ENCODE peak calls at places on chromosomes 5 and 9, in five cellular contexts. K, Y, O, S and F are unnamed samples.
A peak's percentile ranks its signal among the peaks of the same experiment; 100 is the strongest.

GRCh38 chr5:96151891-96152290 is 190.2 kb upstream of the ELL2 start:
- DNase-seq in Y (no peak), S (no peak), O (no peak), K (no peak), F (no peak)

GRCh38 chr9:136952876-136953770 is 1.1 kb downstream of the LCN12 start:
- DNase-seq in K (no peak), S (no peak), Y (no peak), O (no peak), F (no peak)

GRCh38 chr9:124263800-124264426 is 6.2 kb downstream of the NEK6 start:
- DNase-seq in O (no peak), S (no peak), Y (no peak), K (no peak), F (no peak)

GRCh38 chr5:132256783-132257130 is 739 bp upstream of the PDLIM4 start:
- DNase-seq in S (no peak), O (no peak), Y (no peak), K (no peak), F (no peak)

GRCh38 chr5:51411917-51412316 is 28.7 kb downstream of the ISL1 start:
- DNase-seq in S (no peak), K (no peak), Y (no peak), O (no peak), F (no peak)

GRCh38 chr5:154757647-154758406 is 2.6 kb downstream of the LARP1 start:
- DNase-seq in O (no peak), Y (no peak), S (no peak), K (peak; percentile 57), F (no peak)

GRCh38 chr9:79256691-79257213 is 315.0 kb upstream of the TLE4 start:
- DNase-seq in O (no peak), S (no peak), K (peak; percentile 99), Y (peak; percentile 53), F (no peak)

GRCh38 chr9:114424126-114424525 is 36.3 kb upstream of the AKNA start:
- DNase-seq in K (no peak), Y (no peak), O (peak; percentile 54), S (no peak), F (no peak)

GRCh38 chr5:68478306-68479091 is 262.9 kb downstream of the PIK3R1 start:
- DNase-seq in S (no peak), O (no peak), K (peak; percentile 62), Y (peak; percentile 11), F (no peak)

GRCh38 chr5:142262683-142263082 is 62.1 kb downstream of the SPRY4 start:
- DNase-seq in K (no peak), Y (no peak), S (no peak), O (no peak), F (no peak)

GRCh38 chr5:60184599-60184998 is 291.1 kb upstream of the PDE4D start:
- DNase-seq in Y (no peak), K (peak; percentile 63), S (no peak), O (no peak), F (no peak)

GRCh38 chr9:127059648-127060365 is 62.6 kb downstream of the ANGPTL2 start:
- DNase-seq in S (no peak), Y (no peak), K (no peak), O (no peak), F (no peak)